ENCODE peak calls at places on chromosomes 4 and X, in five cellular contexts. One of them, this sample, is unnamed.
A peak's percentile ranks its signal among the peaks of the same experiment; 100 is the strongest.

GRCh38 chr4:123659759-123660158 is 263.2 kb downstream of the SPRY1 start:
- DNase-seq in HuH-7: peak; percentile 12
- DNase-seq in NT2/D1: peak; percentile 13
- DNase-seq in HT1080: no peak
- DNase-seq in GM23248: no peak
- DNase-seq in this sample: no peak

GRCh38 chr4:168648929-168649328 is 152.1 kb downstream of the PALLD start:
- DNase-seq in HuH-7: no peak
- DNase-seq in NT2/D1: no peak
- DNase-seq in HT1080: peak; percentile 80
- DNase-seq in GM23248: peak; percentile 85
- DNase-seq in this sample: no peak

GRCh38 chr4:151983854-151984253 is 223.0 kb upstream of the GATB start:
- DNase-seq in HuH-7: no peak
- DNase-seq in NT2/D1: no peak
- DNase-seq in HT1080: no peak
- DNase-seq in GM23248: no peak
- DNase-seq in this sample: no peak

GRCh38 chr4:118076958-118077766 is 42.9 kb downstream of the NDST3 start:
- DNase-seq in HuH-7: peak; percentile 6
- DNase-seq in NT2/D1: peak; percentile 13
- DNase-seq in HT1080: peak; percentile 37
- DNase-seq in GM23248: peak; percentile 57
- DNase-seq in this sample: peak; percentile 56

GRCh38 chr4:39341075-39341725 is 25.0 kb downstream of the RFC1 start:
- DNase-seq in HuH-7: peak; percentile 34
- DNase-seq in NT2/D1: no peak
- DNase-seq in HT1080: no peak
- DNase-seq in GM23248: no peak
- DNase-seq in this sample: no peak

GRCh38 chr4:75673959-75674328 is 733 bp upstream of the G3BP2 start:
- DNase-seq in HuH-7: no peak
- DNase-seq in NT2/D1: peak; percentile 3
- DNase-seq in HT1080: no peak
- DNase-seq in GM23248: no peak
- DNase-seq in this sample: no peak

GRCh38 chr4:114267976-114268375 is 288.5 kb upstream of the ARSJ start:
- DNase-seq in HuH-7: no peak
- DNase-seq in NT2/D1: no peak
- DNase-seq in HT1080: no peak
- DNase-seq in GM23248: peak; percentile 26
- DNase-seq in this sample: no peak

GRCh38 chrX:101417981-101418841 is 10.2 kb downstream of the HNRNPH2 start:
- DNase-seq in HuH-7: peak; percentile 42
- DNase-seq in NT2/D1: no peak
- DNase-seq in HT1080: peak; percentile 20
- DNase-seq in GM23248: peak; percentile 50
- DNase-seq in this sample: peak; percentile 90

GRCh38 chr4:54233128-54233696 is 4.1 kb downstream of the PDGFRA start:
- DNase-seq in HuH-7: peak; percentile 99
- DNase-seq in NT2/D1: peak; percentile 57
- DNase-seq in HT1080: peak; percentile 68
- DNase-seq in GM23248: peak; percentile 95
- DNase-seq in this sample: peak; percentile 96

GRCh38 chr4:173508386-173509002 is 21.5 kb downstream of the HAND2 start:
- DNase-seq in HuH-7: no peak
- DNase-seq in NT2/D1: no peak
- DNase-seq in HT1080: no peak
- DNase-seq in GM23248: peak; percentile 50
- DNase-seq in this sample: peak; percentile 80

GRCh38 chr4:15963001-15963451 is at the start of gene FGFBP2:
- DNase-seq in HuH-7: peak; percentile 43
- DNase-seq in NT2/D1: peak; percentile 63
- DNase-seq in HT1080: peak; percentile 54
- DNase-seq in GM23248: peak; percentile 78
- DNase-seq in this sample: no peak

GRCh38 chrX:79366888-79367749 is at the start of gene ITM2A:
- DNase-seq in HuH-7: no peak
- DNase-seq in NT2/D1: peak; percentile 25
- DNase-seq in HT1080: no peak
- DNase-seq in GM23248: no peak
- DNase-seq in this sample: peak; percentile 85

GRCh38 chr4:155758500-155759371 is at the start of gene GUCY1B1:
- DNase-seq in HuH-7: peak; percentile 43
- DNase-seq in NT2/D1: peak; percentile 67
- DNase-seq in HT1080: peak; percentile 96
- DNase-seq in GM23248: peak; percentile 91
- DNase-seq in this sample: peak; percentile 98

GRCh38 chr4:89563431-89563830 is 255.8 kb upstream of the GPRIN3 start:
- DNase-seq in HuH-7: no peak
- DNase-seq in NT2/D1: no peak
- DNase-seq in HT1080: peak; percentile 5
- DNase-seq in GM23248: peak; percentile 7
- DNase-seq in this sample: no peak

GRCh38 chrX:650274-650673 is 19.7 kb downstream of the SHOX start:
- DNase-seq in HuH-7: no peak
- DNase-seq in NT2/D1: no peak
- DNase-seq in HT1080: no peak
- DNase-seq in GM23248: no peak
- DNase-seq in this sample: peak; percentile 44

GRCh38 chrX:68932611-68933010 is 103.8 kb downstream of the EFNB1 start:
- DNase-seq in HuH-7: no peak
- DNase-seq in NT2/D1: no peak
- DNase-seq in HT1080: no peak
- DNase-seq in GM23248: no peak
- DNase-seq in this sample: peak; percentile 61

GRCh38 chr4:28228575-28228974 is 1367.9 kb downstream of the STIM2 start:
- DNase-seq in HuH-7: no peak
- DNase-seq in NT2/D1: no peak
- DNase-seq in HT1080: no peak
- DNase-seq in GM23248: no peak
- DNase-seq in this sample: no peak

GRCh38 chr4:102566426-102566825 is 65.3 kb downstream of the NFKB1 start:
- DNase-seq in HuH-7: no peak
- DNase-seq in NT2/D1: no peak
- DNase-seq in HT1080: no peak
- DNase-seq in GM23248: no peak
- DNase-seq in this sample: no peak

GRCh38 chr4:102554988-102555387 is 53.8 kb downstream of the NFKB1 start:
- DNase-seq in HuH-7: no peak
- DNase-seq in NT2/D1: no peak
- DNase-seq in HT1080: no peak
- DNase-seq in GM23248: no peak
- DNase-seq in this sample: no peak

GRCh38 chrX:132748268-132748667 is 210.2 kb downstream of the HS6ST2 start:
- DNase-seq in HuH-7: no peak
- DNase-seq in NT2/D1: no peak
- DNase-seq in HT1080: no peak
- DNase-seq in GM23248: no peak
- DNase-seq in this sample: no peak

GRCh38 chr4:73208376-73208775 is 50.2 kb downstream of the ANKRD17 start:
- DNase-seq in HuH-7: no peak
- DNase-seq in NT2/D1: no peak
- DNase-seq in HT1080: peak; percentile 18
- DNase-seq in GM23248: peak; percentile 76
- DNase-seq in this sample: no peak

GRCh38 chr4:163493643-163494359 is 689 bp upstream of the TMA16 start:
- DNase-seq in HuH-7: no peak
- DNase-seq in NT2/D1: no peak
- DNase-seq in HT1080: no peak
- DNase-seq in GM23248: peak; percentile 4
- DNase-seq in this sample: no peak

GRCh38 chr4:109079731-109080130 is 222.7 kb downstream of the COL25A1 start:
- DNase-seq in HuH-7: no peak
- DNase-seq in NT2/D1: no peak
- DNase-seq in HT1080: peak; percentile 64
- DNase-seq in GM23248: no peak
- DNase-seq in this sample: no peak

GRCh38 chr4:134624365-134624764 is 422.8 kb upstream of the PABPC4L start:
- DNase-seq in HuH-7: no peak
- DNase-seq in NT2/D1: peak; percentile 51
- DNase-seq in HT1080: no peak
- DNase-seq in GM23248: no peak
- DNase-seq in this sample: no peak

GRCh38 chr4:8391972-8392371 is 48.6 kb downstream of the ACOX3 start:
- DNase-seq in HuH-7: no peak
- DNase-seq in NT2/D1: no peak
- DNase-seq in HT1080: no peak
- DNase-seq in GM23248: peak; percentile 87
- DNase-seq in this sample: no peak

This sample was measured in posterior vena cava.